ENCODE peak calls at places on chromosomes 1 and 21, in five cellular contexts. J is right lobe of liver; S is CD4-positive, alpha-beta memory T cell; I is A549; G is HepG2. U is an unnamed sample.
A peak's percentile ranks its signal among the peaks of the same experiment; 100 is the strongest.

GRCh38 chr1:87329051-87329755 is 523 bp downstream of the LMO4 start:
- DNase-seq in S (peak; percentile 59), I (no peak), G (peak; percentile 54), J (peak; percentile 79), U (peak; percentile 39)

GRCh38 chr1:154626456-154627246 is 18.7 kb upstream of the ADAR start:
- DNase-seq in I (peak; percentile 13), J (no peak), G (peak; percentile 32), S (peak; percentile 38), U (no peak)

GRCh38 chr1:78003882-78004718 is 639 bp upstream of the DNAJB4 start:
- DNase-seq in S (peak; percentile 66), I (peak; percentile 78), J (peak; percentile 57), G (peak; percentile 77), U (no peak)

GRCh38 chr1:109040627-109041613 is 982 bp downstream of the WDR47 start:
- DNase-seq in S (no peak), G (no peak), J (peak; percentile 53), I (no peak), U (peak; percentile 37)

GRCh38 chr1:109984190-109984455 is 442 bp upstream of the AHCYL1 start:
- DNase-seq in G (no peak), J (no peak), S (no peak), I (peak; percentile 65), U (no peak)

GRCh38 chr1:240343966-240344365 is 252.3 kb downstream of the FMN2 start:
- DNase-seq in S (no peak), I (no peak), J (no peak), G (no peak), U (no peak)

GRCh38 chr21:18617291-18617690 is 213.7 kb upstream of the TMPRSS15 start:
- DNase-seq in S (no peak), G (no peak), J (no peak), I (no peak), U (no peak)

GRCh38 chr1:242225770-242226573 is 227.1 kb upstream of the MAP1LC3C start:
- DNase-seq in J (no peak), I (peak; percentile 92), G (no peak), S (no peak), U (no peak)

GRCh38 chr1:1344672-1345361 is 4.4 kb downstream of the DVL1 start:
- DNase-seq in G (no peak), I (peak; percentile 83), S (no peak), J (no peak), U (no peak)

GRCh38 chr1:98439471-98439870 is 222.1 kb upstream of the SNX7 start:
- DNase-seq in S (no peak), J (no peak), I (no peak), G (no peak), U (no peak)

GRCh38 chr1:99503276-99503747 is 142.6 kb upstream of the PALMD start:
- DNase-seq in G (no peak), J (no peak), S (no peak), I (no peak), U (no peak)

GRCh38 chr1:244852694-244853093 is 11.6 kb downstream of the HNRNPU start:
- DNase-seq in G (no peak), I (no peak), J (no peak), S (no peak), U (no peak)

GRCh38 chr1:161730050-161730564 is 8.8 kb downstream of the FCRLB start:
- DNase-seq in S (no peak), J (no peak), I (no peak), G (no peak), U (no peak)

GRCh38 chr1:223853748-223854147 is 8.0 kb upstream of the TP53BP2 start:
- DNase-seq in I (no peak), J (no peak), S (no peak), G (no peak), U (no peak)

GRCh38 chr21:41678016-41678935 is 88.6 kb downstream of the RIPK4 start:
- DNase-seq in G (peak; percentile 89), I (peak; percentile 94), J (no peak), S (no peak), U (no peak)

GRCh38 chr1:56153276-56153675 is 426.1 kb downstream of the PLPP3 start:
- DNase-seq in G (no peak), S (no peak), I (no peak), J (no peak), U (no peak)

GRCh38 chr1:109977225-109977624 is 7.3 kb upstream of the AHCYL1 start:
- DNase-seq in I (no peak), G (no peak), S (no peak), J (no peak), U (no peak)

GRCh38 chr1:211986628-211987254 is 48.6 kb downstream of the INTS7 start:
- DNase-seq in G (no peak), J (no peak), S (no peak), I (no peak), U (no peak)

GRCh38 chr1:50774759-50775351 is 185.2 kb downstream of the FAF1 start:
- DNase-seq in G (peak; percentile 63), J (no peak), I (peak; percentile 57), S (no peak), U (no peak)

GRCh38 chr1:50775740-50776139 is 184.3 kb downstream of the FAF1 start:
- DNase-seq in I (no peak), G (no peak), S (no peak), J (no peak), U (no peak)

GRCh38 chr1:50783286-50783685 is 176.8 kb downstream of the FAF1 start:
- DNase-seq in G (no peak), S (no peak), J (no peak), I (no peak), U (no peak)

GRCh38 chr1:50780797-50781196 is 179.3 kb downstream of the FAF1 start:
- DNase-seq in J (no peak), I (no peak), S (no peak), G (no peak), U (no peak)

GRCh38 chr1:50779811-50780210 is 180.3 kb downstream of the FAF1 start:
- DNase-seq in S (no peak), G (no peak), J (no peak), I (no peak), U (no peak)
- H3K27ac ChIP-seq in S (no peak overlapping the region), G (no peak overlapping the region), J (no peak overlapping the region), I (no peak overlapping the region), U (no peak overlapping the region)

GRCh38 chr1:85406081-85406480 is 58.9 kb downstream of the DDAH1 start:
- DNase-seq in G (no peak), J (no peak), I (no peak), S (no peak), U (no peak)

GRCh38 chr1:85409516-85409915 is 55.4 kb downstream of the DDAH1 start:
- DNase-seq in J (no peak), G (no peak), I (no peak), S (no peak), U (no peak)

GRCh38 chr1:85404393-85404792 is 60.6 kb downstream of the DDAH1 start:
- DNase-seq in S (no peak), G (no peak), J (no peak), I (no peak), U (no peak)

GRCh38 chr1:85407978-85408377 is 57.0 kb downstream of the DDAH1 start:
- DNase-seq in J (no peak), S (no peak), G (no peak), I (no peak), U (no peak)

GRCh38 chr1:85406887-85407593 is 57.9 kb downstream of the DDAH1 start:
- DNase-seq in S (no peak), J (peak; percentile 72), G (peak; percentile 69), I (peak; percentile 68), U (no peak)
- H3K27ac ChIP-seq in S (no peak overlapping the region), J (peak overlapping the region; percentile 75), G (peak overlapping the region; percentile 47), I (peak overlapping the region; percentile 85), U (peak overlapping the region; percentile 77)

GRCh38 chr1:10541286-10541685 is 66.5 kb downstream of the PEX14 start:
- DNase-seq in S (no peak), I (no peak), J (no peak), G (no peak), U (no peak)

GRCh38 chr1:10540277-10541005 is 65.7 kb downstream of the PEX14 start:
- DNase-seq in S (no peak), I (no peak), G (no peak), J (no peak), U (no peak)

GRCh38 chr1:10538608-10539355 is 64.0 kb downstream of the PEX14 start:
- DNase-seq in G (no peak), I (no peak), S (no peak), J (no peak), U (no peak)

GRCh38 chr1:10537082-10537766 is 62.5 kb downstream of the PEX14 start:
- DNase-seq in S (no peak), I (no peak), J (no peak), G (no peak), U (no peak)

GRCh38 chr1:10539411-10540043 is 64.8 kb downstream of the PEX14 start:
- DNase-seq in I (no peak), S (no peak), G (no peak), J (no peak), U (no peak)
- H3K27ac ChIP-seq in I (no peak overlapping the region), S (no peak overlapping the region), G (no peak overlapping the region), J (no peak overlapping the region), U (no peak overlapping the region)

GRCh38 chr1:147539122-147539575 is 2.2 kb upstream of the BCL9 start:
- DNase-seq in G (peak; percentile 77), J (no peak), I (peak; percentile 85), S (no peak), U (no peak)
- H3K27ac ChIP-seq in G (no peak overlapping the region), J (no peak overlapping the region), I (peak overlapping the region; percentile 23), S (no peak overlapping the region), U (no peak overlapping the region)

GRCh38 chr1:8203056-8203455 is 114.9 kb upstream of the SLC45A1 start:
- DNase-seq in G (no peak), I (no peak), J (peak; percentile 69), S (no peak), U (no peak)

GRCh38 chr1:8203551-8203950 is 114.4 kb upstream of the SLC45A1 start:
- DNase-seq in S (no peak), G (no peak), I (no peak), J (no peak), U (no peak)

GRCh38 chr1:8200317-8201115 is 117.4 kb upstream of the SLC45A1 start:
- DNase-seq in I (no peak), J (no peak), S (no peak), G (peak; percentile 80), U (no peak)

GRCh38 chr1:8202182-8202905 is 115.6 kb upstream of the SLC45A1 start:
- DNase-seq in S (no peak), J (peak; percentile 93), G (peak; percentile 78), I (peak; percentile 90), U (peak; percentile 17)

GRCh38 chr1:8201331-8201861 is 116.5 kb upstream of the SLC45A1 start:
- DNase-seq in J (no peak), G (peak; percentile 37), S (no peak), I (peak; percentile 63), U (no peak)
- H3K27ac ChIP-seq in J (peak overlapping the region; percentile 97), G (peak overlapping the region; percentile 72), S (no peak overlapping the region), I (peak overlapping the region; percentile 98), U (peak overlapping the region; percentile 21)

DNA sequence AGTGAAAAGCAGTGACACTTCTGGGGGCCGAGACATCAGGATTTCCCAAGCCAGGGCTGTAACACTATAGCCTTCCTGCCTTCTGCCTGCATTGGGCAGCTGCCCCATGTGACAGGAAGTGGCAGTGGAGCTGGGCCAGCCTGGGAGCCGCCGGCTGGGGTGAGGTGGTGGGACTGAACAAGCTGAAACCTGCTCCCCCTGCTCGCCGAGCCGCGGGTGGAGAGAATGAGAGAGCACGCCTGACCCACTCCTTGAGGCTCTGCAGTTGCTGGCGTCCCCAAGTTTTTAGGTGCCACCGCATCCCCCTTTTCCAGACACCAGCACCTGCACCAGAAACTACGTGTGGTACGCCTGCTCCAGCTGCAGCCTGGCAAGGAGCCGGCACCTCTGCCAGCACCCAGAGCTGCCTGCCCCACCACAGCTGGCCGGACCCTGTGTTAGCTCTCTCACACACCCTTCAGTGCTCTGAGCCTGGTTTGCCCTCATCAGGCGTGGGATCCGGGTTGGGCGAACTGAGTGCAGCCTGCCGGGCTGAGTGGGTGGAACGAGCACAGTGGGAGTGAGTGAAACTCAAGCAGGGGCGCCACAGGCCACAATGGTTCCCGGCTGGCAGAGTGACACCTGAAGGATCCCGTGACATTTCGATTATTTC is 119.4 kb downstream of the AKT3 start:
- DNase-seq in G (no peak), S (no peak), J (peak; percentile 55), I (no peak), U (no peak)
- H3K27ac ChIP-seq in G (no peak overlapping the region), S (no peak overlapping the region), J (peak overlapping the region; percentile 63), I (no peak overlapping the region), U (peak overlapping the region; percentile 81)

U was measured in caudate nucleus.